ENCODE peak calls at places on chromosomes 4 and X, in four cellular contexts. Q, V, M and U are unnamed samples.

GRCh38 chr4:68342139-68342538 is 7.8 kb downstream of the YTHDC1 start:
- DNase-seq in Q (no peak), V (no peak), M (no peak), U (no peak)

GRCh38 chr4:153538408-153539057 is 72.4 kb downstream of the TMEM131L start:
- DNase-seq in Q (no peak), V (no peak), M (peak; percentile 40), U (no peak)

GRCh38 chrX:48826135-48826875 is at the start of gene ERAS:
- DNase-seq in Q (peak; percentile 21), V (no peak), M (no peak), U (peak; percentile 26)

GRCh38 chrX:72181178-72182125 is at the start of gene PIN4:
- DNase-seq in Q (peak; percentile 91), V (peak; percentile 73), M (peak; percentile 96), U (peak; percentile 79)

GRCh38 chr4:13659341-13660070 is 32.0 kb upstream of the BOD1L1 start:
- DNase-seq in Q (no peak), V (no peak), M (no peak), U (no peak)

GRCh38 chr4:126144838-126145237 is 830.1 kb downstream of the FAT4 start:
- DNase-seq in Q (no peak), V (no peak), M (no peak), U (no peak)

GRCh38 chr4:184764601-184765000 is 30.7 kb upstream of the CENPU start:
- DNase-seq in Q (no peak), V (no peak), M (no peak), U (no peak)

GRCh38 chrX:118727686-118728339 is 407 bp downstream of the IL13RA1 start:
- DNase-seq in Q (no peak), V (no peak), M (no peak), U (no peak)

GRCh38 chr4:1597021-1597931 is 86.8 kb downstream of the FAM53A start:
- DNase-seq in Q (no peak), V (no peak), M (no peak), U (no peak)

GRCh38 chrX:16643160-16643559 is 6.8 kb upstream of the S100G start:
- DNase-seq in Q (no peak), V (no peak), M (no peak), U (no peak)

GRCh38 chr4:112515278-112516075 is 503 bp downstream of the NEUROG2 start:
- DNase-seq in Q (peak; percentile 68), V (no peak), M (no peak), U (peak; percentile 41)